ENCODE peak calls at places on chromosomes 12 and 14, in ten cellular contexts. Q, Z, V, J, B, A, Y, L, I and E are unnamed samples.

GRCh38 chr12:98503343-98503592 is 12.1 kb upstream of the TMPO start:
- DNase-seq in Q (peak), Z (peak), V (peak), J (peak), B (peak), A (peak), Y (peak), L (peak), I (peak), E (peak)

GRCh38 chr14:99259327-99259726 is 12.7 kb downstream of the BCL11B start:
- DNase-seq in Q (no peak), Z (no peak), V (no peak), J (no peak), B (no peak), A (no peak), Y (no peak), L (no peak), I (no peak), E (no peak)

GRCh38 chr14:50085570-50086315 is 30.6 kb downstream of the VCPKMT start:
- DNase-seq in Q (no peak), Z (no peak), V (no peak), J (peak), B (peak), A (peak), Y (peak), L (peak), I (no peak), E (no peak)

GRCh38 chr14:85533821-85534271 is 3.9 kb downstream of the FLRT2 start:
- DNase-seq in Q (peak), Z (no peak), V (peak), J (no peak), B (no peak), A (peak), Y (peak), L (peak), I (no peak), E (peak)

GRCh38 chr14:31411218-31411727 is 9.1 kb downstream of the HEATR5A start:
- DNase-seq in Q (no peak), Z (no peak), V (no peak), J (no peak), B (no peak), A (peak), Y (no peak), L (peak), I (no peak), E (peak)

GRCh38 chr12:109428038-109428629 is 49.0 kb downstream of the KCTD10 start:
- DNase-seq in Q (peak), Z (peak), V (peak), J (peak), B (peak), A (peak), Y (peak), L (peak), I (peak), E (peak)

GRCh38 chr12:1122803-1123202 is 131.8 kb downstream of the ERC1 start:
- DNase-seq in Q (peak), Z (no peak), V (no peak), J (no peak), B (no peak), A (no peak), Y (no peak), L (no peak), I (no peak), E (no peak)

GRCh38 chr14:52305014-52305413 is 9.1 kb upstream of the PTGER2 start:
- DNase-seq in Q (no peak), Z (no peak), V (no peak), J (no peak), B (no peak), A (no peak), Y (no peak), L (no peak), I (no peak), E (no peak)

GRCh38 chr12:526089-526488 is 66.3 kb downstream of the B4GALNT3 start:
- DNase-seq in Q (no peak), Z (no peak), V (no peak), J (no peak), B (no peak), A (peak), Y (no peak), L (no peak), I (no peak), E (no peak)

GRCh38 chr12:130192667-130193345 is 30.5 kb downstream of the FZD10 start:
- DNase-seq in Q (peak), Z (no peak), V (no peak), J (peak), B (no peak), A (no peak), Y (no peak), L (no peak), I (no peak), E (no peak)

GRCh38 chr12:78086553-78087362 is 256.1 kb downstream of the NAV3 start:
- DNase-seq in Q (no peak), Z (no peak), V (no peak), J (no peak), B (no peak), A (peak), Y (no peak), L (peak), I (no peak), E (no peak)

GRCh38 chr14:105337966-105338365 is 23.4 kb downstream of the PACS2 start:
- DNase-seq in Q (no peak), Z (peak), V (no peak), J (no peak), B (no peak), A (peak), Y (no peak), L (no peak), I (no peak), E (no peak)

GRCh38 chr14:58072288-58073071 is 79.5 kb downstream of the ARMH4 start:
- DNase-seq in Q (peak), Z (peak), V (peak), J (peak), B (peak), A (peak), Y (peak), L (peak), I (peak), E (peak)

GRCh38 chr14:90778468-90779255 is 37.6 kb downstream of the TTC7B start:
- DNase-seq in Q (peak), Z (no peak), V (no peak), J (no peak), B (no peak), A (no peak), Y (no peak), L (no peak), I (no peak), E (no peak)

GRCh38 chr14:22588419-22589095 is 467 bp downstream of the DAD1 start:
- DNase-seq in Q (no peak), Z (no peak), V (no peak), J (peak), B (no peak), A (no peak), Y (no peak), L (no peak), I (no peak), E (no peak)

GRCh38 chr14:53953002-53953827 is 3.4 kb downstream of the BMP4 start:
- DNase-seq in Q (peak), Z (peak), V (peak), J (peak), B (peak), A (peak), Y (peak), L (peak), I (peak), E (peak)

GRCh38 chr12:128823916-128824839 is at the start of gene SLC15A4:
- DNase-seq in Q (peak), Z (peak), V (peak), J (peak), B (peak), A (peak), Y (peak), L (peak), I (peak), E (peak)

GRCh38 chr14:49953196-49953595 is 60.3 kb downstream of the ARF6 start:
- DNase-seq in Q (no peak), Z (no peak), V (no peak), J (no peak), B (no peak), A (no peak), Y (no peak), L (no peak), I (no peak), E (no peak)

GRCh38 chr12:103848132-103848531 is 7.1 kb upstream of the NT5DC3 start:
- DNase-seq in Q (peak), Z (no peak), V (no peak), J (peak), B (no peak), A (no peak), Y (no peak), L (no peak), I (no peak), E (no peak)

GRCh38 chr12:197911-198695 is 15.9 kb downstream of the SLC6A12 start:
- DNase-seq in Q (no peak), Z (no peak), V (no peak), J (no peak), B (no peak), A (no peak), Y (no peak), L (no peak), I (no peak), E (no peak)

GRCh38 chr14:34012978-34013713 is 62.3 kb upstream of the EGLN3 start:
- DNase-seq in Q (peak), Z (peak), V (no peak), J (peak), B (peak), A (no peak), Y (no peak), L (no peak), I (no peak), E (no peak)

GRCh38 chr14:105173145-105173544 is 4.6 kb upstream of the JAG2 start:
- DNase-seq in Q (no peak), Z (no peak), V (no peak), J (no peak), B (no peak), A (no peak), Y (no peak), L (no peak), I (no peak), E (no peak)

GRCh38 chr12:8018666-8019581 is 13.6 kb upstream of the FOXJ2 start:
- DNase-seq in Q (no peak), Z (no peak), V (peak), J (no peak), B (peak), A (peak), Y (no peak), L (no peak), I (no peak), E (peak)

GRCh38 chr12:108821407-108822397 is 35.7 kb downstream of the SSH1 start:
- DNase-seq in Q (peak), Z (no peak), V (no peak), J (peak), B (no peak), A (no peak), Y (peak), L (peak), I (no peak), E (no peak)

GRCh38 chr12:22416831-22417230 is 82.3 kb upstream of the ST8SIA1 start:
- DNase-seq in Q (peak), Z (no peak), V (no peak), J (no peak), B (no peak), A (peak), Y (no peak), L (no peak), I (no peak), E (no peak)

GRCh38 chr12:42372154-42372791 is 46.3 kb downstream of the PPHLN1 start:
- DNase-seq in Q (peak), Z (peak), V (peak), J (peak), B (peak), A (peak), Y (peak), L (peak), I (peak), E (peak)

GRCh38 chr12:124381454-124382207 is 86.7 kb downstream of the RFLNA start:
- DNase-seq in Q (no peak), Z (peak), V (no peak), J (peak), B (no peak), A (peak), Y (peak), L (peak), I (no peak), E (peak)

GRCh38 chr12:44812062-44812461 is 64.1 kb downstream of the NELL2 start:
- DNase-seq in Q (peak), Z (no peak), V (no peak), J (no peak), B (no peak), A (no peak), Y (peak), L (no peak), I (no peak), E (no peak)

GRCh38 chr12:15227004-15227679 is 5.9 kb upstream of the RERG start:
- DNase-seq in Q (peak), Z (peak), V (peak), J (peak), B (no peak), A (peak), Y (peak), L (peak), I (no peak), E (peak)

GRCh38 chr14:75649773-75650172 is 10.9 kb downstream of the ERG28 start:
- DNase-seq in Q (no peak), Z (no peak), V (no peak), J (no peak), B (no peak), A (no peak), Y (no peak), L (no peak), I (no peak), E (no peak)

GRCh38 chr14:69355955-69356321 is 42.2 kb downstream of the ERH start:
- DNase-seq in Q (no peak), Z (no peak), V (no peak), J (peak), B (no peak), A (peak), Y (no peak), L (peak), I (no peak), E (peak)